ENCODE peak calls at places on chromosomes 3 and 15, in seven cellular contexts. One of them, this sample, is unnamed. For H3K4me1 and H3K36me3, the result is how much of the 10 kb centered on the place peaks cover.

GRCh38 chr3:132034486-132035464 is at the start of gene CPNE4:
- DNase-seq in suprapubic skin: peak
- DNase-seq in cardiac muscle cell: peak
- DNase-seq in body of pancreas: peak
- DNase-seq in ascending aorta: peak
- DNase-seq in CD4-positive, CD25-positive, alpha-beta regulatory T cell: peak
- DNase-seq in lung: peak
- DNase-seq in this sample: peak

GRCh38 chr3:131142580-131142979 is 115.9 kb downstream of the NEK11 start:
- DNase-seq in suprapubic skin: no peak
- DNase-seq in cardiac muscle cell: peak
- DNase-seq in body of pancreas: no peak
- DNase-seq in ascending aorta: no peak
- DNase-seq in CD4-positive, CD25-positive, alpha-beta regulatory T cell: no peak
- DNase-seq in lung: no peak
- DNase-seq in this sample: no peak

GRCh38 chr15:70713547-70714414 is 49.6 kb downstream of the UACA start:
- DNase-seq in suprapubic skin: no peak
- DNase-seq in cardiac muscle cell: peak
- DNase-seq in body of pancreas: no peak
- DNase-seq in ascending aorta: no peak
- DNase-seq in CD4-positive, CD25-positive, alpha-beta regulatory T cell: no peak
- DNase-seq in lung: no peak
- DNase-seq in this sample: no peak

GRCh38 chr3:166554006-166554405 is 716.8 kb upstream of the BCHE start:
- DNase-seq in suprapubic skin: no peak
- DNase-seq in cardiac muscle cell: no peak
- DNase-seq in body of pancreas: no peak
- DNase-seq in ascending aorta: no peak
- DNase-seq in CD4-positive, CD25-positive, alpha-beta regulatory T cell: no peak
- DNase-seq in lung: no peak
- DNase-seq in this sample: peak

GRCh38 chr3:129650256-129650872 is 43.9 kb upstream of the PLXND1 start:
- DNase-seq in suprapubic skin: peak
- DNase-seq in cardiac muscle cell: peak
- DNase-seq in body of pancreas: peak
- DNase-seq in ascending aorta: peak
- DNase-seq in CD4-positive, CD25-positive, alpha-beta regulatory T cell: peak
- DNase-seq in lung: peak
- DNase-seq in this sample: peak

GRCh38 chr3:69472093-69472492 is 86.2 kb upstream of the FRMD4B start:
- DNase-seq in suprapubic skin: no peak
- DNase-seq in cardiac muscle cell: no peak
- DNase-seq in body of pancreas: no peak
- DNase-seq in ascending aorta: no peak
- DNase-seq in CD4-positive, CD25-positive, alpha-beta regulatory T cell: no peak
- DNase-seq in lung: no peak
- DNase-seq in this sample: no peak

GRCh38 chr15:81160312-81161214 is 26.5 kb downstream of the CFAP161 start:
- DNase-seq in suprapubic skin: peak
- DNase-seq in cardiac muscle cell: peak
- DNase-seq in body of pancreas: no peak
- DNase-seq in ascending aorta: peak
- DNase-seq in CD4-positive, CD25-positive, alpha-beta regulatory T cell: no peak
- DNase-seq in lung: no peak
- DNase-seq in this sample: no peak

GRCh38 chr3:189588061-189588817 is 43.0 kb upstream of the TP63 start:
- DNase-seq in suprapubic skin: no peak
- DNase-seq in cardiac muscle cell: peak
- DNase-seq in body of pancreas: no peak
- DNase-seq in ascending aorta: no peak
- DNase-seq in CD4-positive, CD25-positive, alpha-beta regulatory T cell: no peak
- DNase-seq in lung: no peak
- DNase-seq in this sample: no peak

GRCh38 chr3:123618768-123619484 is 34.1 kb upstream of the HACD2 start:
- DNase-seq in suprapubic skin: no peak
- DNase-seq in cardiac muscle cell: peak
- DNase-seq in body of pancreas: peak
- DNase-seq in ascending aorta: peak
- DNase-seq in CD4-positive, CD25-positive, alpha-beta regulatory T cell: no peak
- DNase-seq in lung: peak
- DNase-seq in this sample: no peak

GRCh38 chr3:178174201-178174880 is 361.9 kb upstream of the KCNMB2 start:
- DNase-seq in suprapubic skin: no peak
- DNase-seq in cardiac muscle cell: no peak
- DNase-seq in body of pancreas: no peak
- DNase-seq in ascending aorta: no peak
- DNase-seq in CD4-positive, CD25-positive, alpha-beta regulatory T cell: no peak
- DNase-seq in lung: no peak
- DNase-seq in this sample: no peak

GRCh38 chr3:69251078-69251805 is 128.8 kb upstream of the LMOD3 start:
- DNase-seq in suprapubic skin: no peak
- DNase-seq in cardiac muscle cell: no peak
- DNase-seq in body of pancreas: no peak
- DNase-seq in ascending aorta: no peak
- DNase-seq in CD4-positive, CD25-positive, alpha-beta regulatory T cell: no peak
- DNase-seq in lung: no peak
- DNase-seq in this sample: peak

GRCh38 chr3:157530637-157531300 is 27.6 kb upstream of the VEPH1 start:
- DNase-seq in suprapubic skin: no peak
- DNase-seq in cardiac muscle cell: peak
- DNase-seq in body of pancreas: no peak
- DNase-seq in ascending aorta: no peak
- DNase-seq in CD4-positive, CD25-positive, alpha-beta regulatory T cell: no peak
- DNase-seq in lung: no peak
- DNase-seq in this sample: no peak

GRCh38 chr15:93485922-93486327 is 396.9 kb upstream of the RGMA start:
- DNase-seq in suprapubic skin: no peak
- DNase-seq in cardiac muscle cell: no peak
- DNase-seq in body of pancreas: peak
- DNase-seq in ascending aorta: no peak
- DNase-seq in CD4-positive, CD25-positive, alpha-beta regulatory T cell: no peak
- DNase-seq in lung: no peak
- DNase-seq in this sample: no peak

GRCh38 chr3:50639055-50639494 is 22.1 kb downstream of the MAPKAPK3 start:
- DNase-seq in suprapubic skin: no peak
- DNase-seq in cardiac muscle cell: peak
- DNase-seq in body of pancreas: no peak
- DNase-seq in ascending aorta: no peak
- DNase-seq in CD4-positive, CD25-positive, alpha-beta regulatory T cell: no peak
- DNase-seq in lung: no peak
- DNase-seq in this sample: no peak

GRCh38 chr15:83092309-83092976 is 15.0 kb upstream of the TM6SF1 start:
- DNase-seq in suprapubic skin: no peak
- DNase-seq in cardiac muscle cell: peak
- DNase-seq in body of pancreas: no peak
- DNase-seq in ascending aorta: peak
- DNase-seq in CD4-positive, CD25-positive, alpha-beta regulatory T cell: no peak
- DNase-seq in lung: no peak
- DNase-seq in this sample: no peak

GRCh38 chr3:149547413-149547812 is 72.9 kb downstream of the TM4SF4 start:
- DNase-seq in suprapubic skin: peak
- DNase-seq in cardiac muscle cell: peak
- DNase-seq in body of pancreas: peak
- DNase-seq in ascending aorta: peak
- DNase-seq in CD4-positive, CD25-positive, alpha-beta regulatory T cell: no peak
- DNase-seq in lung: no peak
- DNase-seq in this sample: no peak

GRCh38 chr3:112640864-112641751 is at the start of gene CCDC80:
- DNase-seq in suprapubic skin: no peak
- DNase-seq in cardiac muscle cell: peak
- DNase-seq in body of pancreas: no peak
- DNase-seq in ascending aorta: peak
- DNase-seq in CD4-positive, CD25-positive, alpha-beta regulatory T cell: no peak
- DNase-seq in lung: no peak
- DNase-seq in this sample: peak

GRCh38 chr3:195021674-195022073 is 249.3 kb downstream of the XXYLT1 start:
- DNase-seq in suprapubic skin: no peak
- DNase-seq in cardiac muscle cell: no peak
- DNase-seq in body of pancreas: no peak
- DNase-seq in ascending aorta: no peak
- DNase-seq in CD4-positive, CD25-positive, alpha-beta regulatory T cell: no peak
- DNase-seq in lung: no peak
- DNase-seq in this sample: no peak

GRCh38 chr15:39213385-39213840 is 367.5 kb upstream of the THBS1 start:
- DNase-seq in suprapubic skin: no peak
- DNase-seq in cardiac muscle cell: peak
- DNase-seq in body of pancreas: peak
- DNase-seq in ascending aorta: no peak
- DNase-seq in CD4-positive, CD25-positive, alpha-beta regulatory T cell: no peak
- DNase-seq in lung: peak
- DNase-seq in this sample: peak

GRCh38 chr3:27877122-27878011 is 155.2 kb upstream of the EOMES start:
- DNase-seq in suprapubic skin: no peak
- DNase-seq in cardiac muscle cell: no peak
- DNase-seq in body of pancreas: peak
- DNase-seq in ascending aorta: no peak
- DNase-seq in CD4-positive, CD25-positive, alpha-beta regulatory T cell: no peak
- DNase-seq in lung: no peak
- DNase-seq in this sample: no peak

GRCh38 chr3:61537366-61537765 is 24.0 kb upstream of the PTPRG start:
- DNase-seq in suprapubic skin: no peak
- DNase-seq in cardiac muscle cell: peak
- DNase-seq in body of pancreas: no peak
- DNase-seq in ascending aorta: no peak
- DNase-seq in CD4-positive, CD25-positive, alpha-beta regulatory T cell: no peak
- DNase-seq in lung: no peak
- DNase-seq in this sample: no peak

GRCh38 chr3:197209366-197210260 is 88.8 kb downstream of the DLG1 start:
- DNase-seq in suprapubic skin: no peak
- DNase-seq in cardiac muscle cell: no peak
- DNase-seq in body of pancreas: no peak
- DNase-seq in ascending aorta: no peak
- DNase-seq in CD4-positive, CD25-positive, alpha-beta regulatory T cell: no peak
- DNase-seq in lung: no peak
- DNase-seq in this sample: no peak

GRCh38 chr3:178137206-178137605 is 399.0 kb upstream of the KCNMB2 start:
- DNase-seq in suprapubic skin: no peak
- DNase-seq in cardiac muscle cell: no peak
- DNase-seq in body of pancreas: no peak
- DNase-seq in ascending aorta: no peak
- DNase-seq in CD4-positive, CD25-positive, alpha-beta regulatory T cell: no peak
- DNase-seq in lung: no peak
- DNase-seq in this sample: no peak

GRCh38 chr3:194536883-194537637 is 50.3 kb upstream of the ATP13A3 start:
- DNase-seq in suprapubic skin: no peak
- DNase-seq in cardiac muscle cell: no peak
- DNase-seq in body of pancreas: peak
- DNase-seq in ascending aorta: peak
- DNase-seq in CD4-positive, CD25-positive, alpha-beta regulatory T cell: no peak
- DNase-seq in lung: no peak
- DNase-seq in this sample: no peak

GRCh38 chr3:193869221-193870201 is 266.4 kb upstream of the HES1 start:
- DNase-seq in suprapubic skin: no peak
- DNase-seq in cardiac muscle cell: peak
- DNase-seq in body of pancreas: no peak
- DNase-seq in ascending aorta: no peak
- DNase-seq in CD4-positive, CD25-positive, alpha-beta regulatory T cell: no peak
- DNase-seq in lung: no peak
- DNase-seq in this sample: no peak

DNA sequence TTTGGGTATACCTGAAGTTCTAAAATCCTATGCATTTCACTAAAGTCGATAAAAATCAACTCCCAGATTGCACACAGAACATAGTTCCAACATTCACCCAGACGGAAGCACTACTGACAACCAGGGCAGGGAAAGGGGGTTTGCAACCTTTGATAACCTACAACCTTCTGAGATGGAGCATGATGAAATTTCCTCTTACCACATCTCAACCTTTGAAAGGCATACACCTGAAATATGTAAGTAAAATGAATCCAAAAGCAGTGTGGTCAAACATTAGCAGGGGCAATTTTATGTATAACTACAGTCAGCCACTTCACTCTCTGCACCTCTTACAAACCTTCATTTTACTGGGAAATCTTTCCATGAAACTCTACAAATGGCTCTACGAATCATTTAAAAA is 184.1 kb downstream of the FOXP1 start:
- DNase-seq in suprapubic skin: no peak
- DNase-seq in cardiac muscle cell: no peak
- DNase-seq in body of pancreas: no peak
- DNase-seq in ascending aorta: no peak
- DNase-seq in CD4-positive, CD25-positive, alpha-beta regulatory T cell: no peak
- DNase-seq in lung: no peak
- DNase-seq in this sample: no peak
- H3K4me1 ChIP-seq in suprapubic skin: under half
- H3K4me1 ChIP-seq in cardiac muscle cell: under half
- H3K4me1 ChIP-seq in body of pancreas: under half
- H3K4me1 ChIP-seq in ascending aorta: under half
- H3K4me1 ChIP-seq in CD4-positive, CD25-positive, alpha-beta regulatory T cell: half or more
- H3K4me1 ChIP-seq in lung: under half
- H3K4me1 ChIP-seq in this sample: under half

GRCh38 chr15:58361291-58361759 is 70.5 kb upstream of the LIPC start:
- DNase-seq in suprapubic skin: no peak
- DNase-seq in cardiac muscle cell: peak
- DNase-seq in body of pancreas: no peak
- DNase-seq in ascending aorta: no peak
- DNase-seq in CD4-positive, CD25-positive, alpha-beta regulatory T cell: no peak
- DNase-seq in lung: no peak
- DNase-seq in this sample: no peak
- H3K4me3 ChIP-seq in suprapubic skin: no peak
- H3K4me3 ChIP-seq in cardiac muscle cell: no peak
- H3K4me3 ChIP-seq in body of pancreas: no peak
- H3K4me3 ChIP-seq in ascending aorta: no peak
- H3K4me3 ChIP-seq in CD4-positive, CD25-positive, alpha-beta regulatory T cell: no peak
- H3K4me3 ChIP-seq in lung: no peak
- H3K4me3 ChIP-seq in this sample: no peak

DNA sequence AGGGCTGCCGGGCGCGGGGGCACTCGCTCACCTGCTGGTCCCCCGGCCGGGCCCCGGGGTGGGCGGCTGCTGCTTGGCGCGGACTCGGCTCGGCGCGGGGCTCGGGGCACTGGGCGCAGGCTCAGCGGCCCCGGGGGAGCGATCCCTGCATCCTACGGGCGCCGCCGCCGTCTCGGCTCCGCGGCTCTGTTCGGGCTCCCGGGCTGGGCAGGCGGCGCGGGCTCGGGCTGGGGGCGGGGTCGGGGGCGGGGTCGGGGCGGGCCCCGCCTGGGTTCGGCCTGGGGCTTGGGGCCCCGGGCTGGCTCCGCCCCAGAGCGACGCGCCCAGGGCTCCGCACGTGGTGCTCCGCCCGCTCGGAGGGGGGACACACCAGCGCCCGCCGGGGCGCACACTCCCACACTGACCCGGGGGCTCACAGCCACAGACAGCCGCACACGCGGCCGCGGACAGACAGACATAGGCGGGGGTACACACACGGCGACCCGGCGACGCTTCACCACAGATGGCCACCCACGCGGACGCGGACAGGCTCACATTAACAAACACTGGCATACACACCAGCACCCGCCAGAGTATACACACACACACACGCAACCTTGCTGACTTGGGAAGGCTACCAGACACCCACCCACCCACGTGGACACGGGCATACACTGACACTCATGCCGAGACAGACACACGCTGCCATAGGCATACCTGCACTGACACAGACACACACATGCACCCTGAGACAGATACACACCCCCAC is at the start of gene SCN5A:
- DNase-seq in suprapubic skin: no peak
- DNase-seq in cardiac muscle cell: peak
- DNase-seq in body of pancreas: peak
- DNase-seq in ascending aorta: peak
- DNase-seq in CD4-positive, CD25-positive, alpha-beta regulatory T cell: peak
- DNase-seq in lung: no peak
- DNase-seq in this sample: peak
- H3K36me3 ChIP-seq in suprapubic skin: under half
- H3K36me3 ChIP-seq in cardiac muscle cell: under half
- H3K36me3 ChIP-seq in body of pancreas: under half
- H3K36me3 ChIP-seq in ascending aorta: under half
- H3K36me3 ChIP-seq in CD4-positive, CD25-positive, alpha-beta regulatory T cell: under half
- H3K36me3 ChIP-seq in lung: under half
- H3K36me3 ChIP-seq in this sample: under half

GRCh38 chr3:171261487-171261886 is 198.7 kb downstream of the TNIK start:
- DNase-seq in suprapubic skin: no peak
- DNase-seq in cardiac muscle cell: no peak
- DNase-seq in body of pancreas: no peak
- DNase-seq in ascending aorta: no peak
- DNase-seq in CD4-positive, CD25-positive, alpha-beta regulatory T cell: no peak
- DNase-seq in lung: no peak
- DNase-seq in this sample: no peak
- H3K4me1 ChIP-seq in suprapubic skin: under half
- H3K4me1 ChIP-seq in cardiac muscle cell: under half
- H3K4me1 ChIP-seq in body of pancreas: under half
- H3K4me1 ChIP-seq in ascending aorta: under half
- H3K4me1 ChIP-seq in CD4-positive, CD25-positive, alpha-beta regulatory T cell: half or more
- H3K4me1 ChIP-seq in lung: under half
- H3K4me1 ChIP-seq in this sample: under half

This sample was measured in HAP-1.